ENCODE peak calls at places on chromosomes 4 and X, in ten cellular contexts. One of them, this sample, is unnamed.

GRCh38 chr4:140755811-140756291 is 334 bp downstream of the TBC1D9 start:
- DNase-seq in K562: no peak
- DNase-seq in suprapubic skin: peak; percentile 70
- DNase-seq in HFF-Myc: no peak
- DNase-seq in progenitor cell of endocrine pancreas: peak; percentile 46
- DNase-seq in epithelial cell of esophagus: peak; percentile 51
- DNase-seq in cardiac muscle cell: peak; percentile 73
- DNase-seq in Calu3: peak; percentile 28
- DNase-seq in foreskin fibroblast: peak; percentile 74
- DNase-seq in AG09319: no peak
- DNase-seq in this sample: peak; percentile 77

GRCh38 chr4:183360161-183360919 is 38.1 kb upstream of the CLDN24 start:
- DNase-seq in cardiac muscle cell: no peak
- DNase-seq in suprapubic skin: peak; percentile 6
- DNase-seq in foreskin fibroblast: peak; percentile 41
- DNase-seq in Calu3: no peak
- DNase-seq in progenitor cell of endocrine pancreas: no peak
- DNase-seq in HFF-Myc: no peak
- DNase-seq in K562: peak; percentile 34
- DNase-seq in AG09319: no peak
- DNase-seq in epithelial cell of esophagus: peak; percentile 39
- DNase-seq in this sample: no peak

GRCh38 chr4:9994246-9994847 is 26.9 kb downstream of the SLC2A9 start:
- DNase-seq in Calu3: no peak
- DNase-seq in progenitor cell of endocrine pancreas: no peak
- DNase-seq in foreskin fibroblast: no peak
- DNase-seq in K562: no peak
- DNase-seq in cardiac muscle cell: no peak
- DNase-seq in suprapubic skin: no peak
- DNase-seq in HFF-Myc: no peak
- DNase-seq in AG09319: no peak
- DNase-seq in epithelial cell of esophagus: no peak
- DNase-seq in this sample: no peak

GRCh38 chr4:171785392-171785791 is 27.8 kb upstream of the GALNTL6 start:
- DNase-seq in K562: no peak
- DNase-seq in foreskin fibroblast: no peak
- DNase-seq in progenitor cell of endocrine pancreas: no peak
- DNase-seq in HFF-Myc: no peak
- DNase-seq in Calu3: no peak
- DNase-seq in AG09319: no peak
- DNase-seq in cardiac muscle cell: no peak
- DNase-seq in suprapubic skin: no peak
- DNase-seq in epithelial cell of esophagus: no peak
- DNase-seq in this sample: no peak

GRCh38 chr4:83109480-83110221 is 4.9 kb downstream of the PLAC8 start:
- DNase-seq in AG09319: no peak
- DNase-seq in cardiac muscle cell: peak; percentile 72
- DNase-seq in K562: no peak
- DNase-seq in HFF-Myc: no peak
- DNase-seq in progenitor cell of endocrine pancreas: peak; percentile 42
- DNase-seq in suprapubic skin: peak; percentile 66
- DNase-seq in epithelial cell of esophagus: peak; percentile 54
- DNase-seq in Calu3: peak; percentile 52
- DNase-seq in foreskin fibroblast: peak; percentile 65
- DNase-seq in this sample: no peak

GRCh38 chr4:154577324-154577723 is 13.2 kb downstream of the FGA start:
- DNase-seq in progenitor cell of endocrine pancreas: no peak
- DNase-seq in K562: no peak
- DNase-seq in foreskin fibroblast: no peak
- DNase-seq in cardiac muscle cell: no peak
- DNase-seq in HFF-Myc: no peak
- DNase-seq in suprapubic skin: no peak
- DNase-seq in AG09319: no peak
- DNase-seq in epithelial cell of esophagus: no peak
- DNase-seq in Calu3: no peak
- DNase-seq in this sample: no peak

GRCh38 chr4:159684061-159684460 is 581.2 kb downstream of the RAPGEF2 start:
- DNase-seq in AG09319: no peak
- DNase-seq in epithelial cell of esophagus: peak; percentile 57
- DNase-seq in suprapubic skin: no peak
- DNase-seq in K562: no peak
- DNase-seq in cardiac muscle cell: no peak
- DNase-seq in HFF-Myc: no peak
- DNase-seq in foreskin fibroblast: no peak
- DNase-seq in progenitor cell of endocrine pancreas: no peak
- DNase-seq in Calu3: no peak
- DNase-seq in this sample: no peak

GRCh38 chrX:41301438-41301824 is 32.5 kb upstream of the DDX3X start:
- DNase-seq in foreskin fibroblast: no peak
- DNase-seq in Calu3: no peak
- DNase-seq in epithelial cell of esophagus: no peak
- DNase-seq in progenitor cell of endocrine pancreas: no peak
- DNase-seq in suprapubic skin: no peak
- DNase-seq in HFF-Myc: no peak
- DNase-seq in cardiac muscle cell: no peak
- DNase-seq in AG09319: no peak
- DNase-seq in K562: no peak
- DNase-seq in this sample: no peak

GRCh38 chr4:109078724-109079123 is 223.7 kb downstream of the COL25A1 start:
- DNase-seq in epithelial cell of esophagus: peak; percentile 4
- DNase-seq in progenitor cell of endocrine pancreas: no peak
- DNase-seq in suprapubic skin: no peak
- DNase-seq in K562: no peak
- DNase-seq in foreskin fibroblast: peak; percentile 85
- DNase-seq in HFF-Myc: no peak
- DNase-seq in Calu3: peak; percentile 1
- DNase-seq in cardiac muscle cell: peak; percentile 59
- DNase-seq in AG09319: peak; percentile 54
- DNase-seq in this sample: no peak

GRCh38 chr4:185862340-185862739 is 50.3 kb upstream of the SORBS2 start:
- DNase-seq in cardiac muscle cell: no peak
- DNase-seq in foreskin fibroblast: no peak
- DNase-seq in Calu3: no peak
- DNase-seq in suprapubic skin: no peak
- DNase-seq in HFF-Myc: no peak
- DNase-seq in AG09319: no peak
- DNase-seq in progenitor cell of endocrine pancreas: no peak
- DNase-seq in K562: no peak
- DNase-seq in epithelial cell of esophagus: no peak
- DNase-seq in this sample: no peak

GRCh38 chr4:120007171-120007894 is 59.3 kb downstream of the MAD2L1 start:
- DNase-seq in K562: no peak
- DNase-seq in epithelial cell of esophagus: peak; percentile 8
- DNase-seq in HFF-Myc: peak; percentile 53
- DNase-seq in foreskin fibroblast: peak; percentile 82
- DNase-seq in cardiac muscle cell: no peak
- DNase-seq in suprapubic skin: no peak
- DNase-seq in progenitor cell of endocrine pancreas: no peak
- DNase-seq in AG09319: peak; percentile 59
- DNase-seq in Calu3: peak; percentile 1
- DNase-seq in this sample: no peak

GRCh38 chr4:24067781-24068193 is 177.9 kb upstream of the PPARGC1A start:
- DNase-seq in AG09319: no peak
- DNase-seq in progenitor cell of endocrine pancreas: no peak
- DNase-seq in K562: no peak
- DNase-seq in foreskin fibroblast: peak; percentile 86
- DNase-seq in HFF-Myc: peak; percentile 67
- DNase-seq in cardiac muscle cell: peak; percentile 67
- DNase-seq in epithelial cell of esophagus: peak; percentile 82
- DNase-seq in Calu3: peak; percentile 47
- DNase-seq in suprapubic skin: no peak
- DNase-seq in this sample: no peak

GRCh38 chr4:85815796-85816459 is 341.0 kb downstream of the ARHGAP24 start:
- DNase-seq in AG09319: no peak
- DNase-seq in progenitor cell of endocrine pancreas: no peak
- DNase-seq in cardiac muscle cell: no peak
- DNase-seq in epithelial cell of esophagus: no peak
- DNase-seq in Calu3: no peak
- DNase-seq in suprapubic skin: no peak
- DNase-seq in foreskin fibroblast: no peak
- DNase-seq in K562: peak; percentile 6
- DNase-seq in HFF-Myc: no peak
- DNase-seq in this sample: no peak

GRCh38 chrX:53048169-53049126 is at the start of gene GPR173:
- DNase-seq in foreskin fibroblast: peak; percentile 83
- DNase-seq in suprapubic skin: no peak
- DNase-seq in AG09319: peak; percentile 41
- DNase-seq in Calu3: no peak
- DNase-seq in cardiac muscle cell: peak; percentile 50
- DNase-seq in epithelial cell of esophagus: peak; percentile 3
- DNase-seq in HFF-Myc: peak; percentile 7
- DNase-seq in K562: no peak
- DNase-seq in progenitor cell of endocrine pancreas: peak; percentile 27
- DNase-seq in this sample: peak; percentile 86

GRCh38 chr4:87105101-87105852 is 115.1 kb downstream of the KLHL8 start:
- DNase-seq in Calu3: no peak
- DNase-seq in epithelial cell of esophagus: no peak
- DNase-seq in suprapubic skin: no peak
- DNase-seq in foreskin fibroblast: no peak
- DNase-seq in AG09319: no peak
- DNase-seq in K562: no peak
- DNase-seq in cardiac muscle cell: no peak
- DNase-seq in HFF-Myc: no peak
- DNase-seq in progenitor cell of endocrine pancreas: no peak
- DNase-seq in this sample: no peak

GRCh38 chrX:154785711-154786110 is 19.6 kb downstream of the MPP1 start:
- DNase-seq in Calu3: no peak
- DNase-seq in HFF-Myc: no peak
- DNase-seq in foreskin fibroblast: no peak
- DNase-seq in epithelial cell of esophagus: no peak
- DNase-seq in AG09319: no peak
- DNase-seq in suprapubic skin: no peak
- DNase-seq in cardiac muscle cell: no peak
- DNase-seq in K562: peak; percentile 45
- DNase-seq in progenitor cell of endocrine pancreas: no peak
- DNase-seq in this sample: no peak

DNA sequence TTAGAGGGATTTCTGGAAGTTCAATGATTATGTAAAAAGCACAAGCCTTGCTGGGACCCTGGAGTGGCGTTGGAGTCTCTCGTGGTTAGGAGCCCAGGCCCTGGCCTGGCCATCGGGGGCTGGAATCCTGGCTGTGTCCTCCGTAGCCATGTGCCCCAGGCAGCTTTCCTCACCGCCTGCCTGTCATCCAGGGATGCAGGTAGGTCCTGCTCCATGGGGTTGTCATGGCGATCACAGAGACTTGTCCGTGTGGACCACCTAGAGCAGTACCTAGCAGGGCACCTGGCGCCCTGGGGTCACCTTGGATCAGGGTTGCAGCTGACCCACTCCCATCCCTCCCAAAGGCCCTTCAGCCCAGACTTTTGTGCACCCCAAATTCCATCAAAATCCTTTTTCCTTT is 30.2 kb upstream of the WFS1 start:
- DNase-seq in suprapubic skin: peak; percentile 49
- DNase-seq in cardiac muscle cell: no peak
- DNase-seq in epithelial cell of esophagus: no peak
- DNase-seq in HFF-Myc: no peak
- DNase-seq in AG09319: no peak
- DNase-seq in foreskin fibroblast: no peak
- DNase-seq in K562: no peak
- DNase-seq in progenitor cell of endocrine pancreas: no peak
- DNase-seq in Calu3: no peak
- DNase-seq in this sample: no peak
- TF ChIP-seq CTCF in suprapubic skin: no peak
- TF ChIP-seq CTCF in cardiac muscle cell: no peak
- TF ChIP-seq CTCF in epithelial cell of esophagus: no peak
- TF ChIP-seq CTCF in HFF-Myc: no peak
- TF ChIP-seq CTCF in AG09319: no peak
- TF ChIP-seq CTCF in foreskin fibroblast: no peak
- TF ChIP-seq CTCF in K562: no peak
- TF ChIP-seq CTCF in progenitor cell of endocrine pancreas: no peak
- TF ChIP-seq CTCF in Calu3: no peak
- TF ChIP-seq CTCF in this sample: no peak

DNA sequence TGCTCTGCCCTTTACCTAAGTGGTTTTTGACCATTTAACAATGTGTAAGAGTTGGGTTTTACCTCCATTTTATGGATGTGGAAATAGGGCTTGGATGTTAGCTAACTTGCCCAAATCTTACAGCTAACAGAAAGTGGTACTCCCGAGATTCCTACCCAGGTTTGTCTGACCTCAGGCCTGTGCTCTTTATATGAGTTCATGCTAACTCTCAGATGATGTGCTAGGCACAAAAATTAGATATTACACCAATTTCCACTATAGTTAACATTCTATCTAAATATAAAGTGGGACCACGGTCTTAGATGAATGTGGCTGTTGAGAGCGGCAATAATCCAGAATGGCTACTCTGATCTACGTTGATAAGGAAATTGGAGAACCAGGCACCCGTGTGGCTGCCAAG is at the start of gene PTTG2:
- DNase-seq in progenitor cell of endocrine pancreas: no peak
- DNase-seq in HFF-Myc: no peak
- DNase-seq in K562: no peak
- DNase-seq in foreskin fibroblast: no peak
- DNase-seq in cardiac muscle cell: no peak
- DNase-seq in suprapubic skin: no peak
- DNase-seq in AG09319: no peak
- DNase-seq in epithelial cell of esophagus: no peak
- DNase-seq in Calu3: no peak
- DNase-seq in this sample: no peak
- TF ChIP-seq CTCF in progenitor cell of endocrine pancreas: no peak
- TF ChIP-seq CTCF in HFF-Myc: no peak
- TF ChIP-seq CTCF in K562: no peak
- TF ChIP-seq CTCF in foreskin fibroblast: no peak
- TF ChIP-seq CTCF in cardiac muscle cell: no peak
- TF ChIP-seq CTCF in suprapubic skin: no peak
- TF ChIP-seq CTCF in AG09319: no peak
- TF ChIP-seq CTCF in epithelial cell of esophagus: no peak
- TF ChIP-seq CTCF in Calu3: no peak
- TF ChIP-seq CTCF in this sample: no peak

DNA sequence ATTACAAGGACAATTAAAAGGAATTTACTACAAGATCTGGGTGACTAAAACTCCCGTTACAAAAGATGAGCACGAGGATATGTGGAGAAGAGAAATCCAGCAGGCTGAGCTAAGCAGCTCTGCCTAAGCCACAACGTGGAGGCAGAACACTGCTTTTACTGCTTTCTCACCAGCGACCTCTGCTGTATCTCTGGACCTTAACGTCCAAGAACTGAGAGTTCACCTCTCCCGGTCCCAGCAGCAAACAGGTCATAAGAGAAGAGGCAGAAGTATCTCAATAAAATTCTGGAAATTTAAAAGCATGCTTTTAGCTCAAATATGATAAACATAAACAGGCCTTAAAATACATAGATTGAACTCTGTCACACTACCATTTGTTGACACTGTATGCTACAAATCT is 81.0 kb downstream of the ADGRA3 start:
- DNase-seq in progenitor cell of endocrine pancreas: no peak
- DNase-seq in foreskin fibroblast: peak; percentile 71
- DNase-seq in AG09319: no peak
- DNase-seq in cardiac muscle cell: peak; percentile 76
- DNase-seq in Calu3: peak; percentile 28
- DNase-seq in HFF-Myc: peak; percentile 12
- DNase-seq in epithelial cell of esophagus: peak; percentile 62
- DNase-seq in suprapubic skin: no peak
- DNase-seq in K562: peak; percentile 26
- DNase-seq in this sample: no peak
- TF ChIP-seq CTCF in progenitor cell of endocrine pancreas: peak; percentile 52
- TF ChIP-seq CTCF in foreskin fibroblast: peak; percentile 62
- TF ChIP-seq CTCF in AG09319: peak; percentile 53
- TF ChIP-seq CTCF in cardiac muscle cell: peak; percentile 62
- TF ChIP-seq CTCF in Calu3: no peak
- TF ChIP-seq CTCF in HFF-Myc: peak; percentile 45
- TF ChIP-seq CTCF in epithelial cell of esophagus: peak; percentile 64
- TF ChIP-seq CTCF in suprapubic skin: no peak
- TF ChIP-seq CTCF in K562: peak; percentile 28
- TF ChIP-seq CTCF in this sample: no peak

GRCh38 chr4:95080969-95081368 is 323.2 kb downstream of the BMPR1B start:
- DNase-seq in Calu3: no peak
- DNase-seq in HFF-Myc: no peak
- DNase-seq in suprapubic skin: no peak
- DNase-seq in K562: no peak
- DNase-seq in foreskin fibroblast: no peak
- DNase-seq in progenitor cell of endocrine pancreas: no peak
- DNase-seq in cardiac muscle cell: no peak
- DNase-seq in epithelial cell of esophagus: no peak
- DNase-seq in AG09319: no peak
- DNase-seq in this sample: no peak
- TF ChIP-seq CTCF in Calu3: no peak
- TF ChIP-seq CTCF in HFF-Myc: no peak
- TF ChIP-seq CTCF in suprapubic skin: no peak
- TF ChIP-seq CTCF in K562: no peak
- TF ChIP-seq CTCF in foreskin fibroblast: no peak
- TF ChIP-seq CTCF in progenitor cell of endocrine pancreas: no peak
- TF ChIP-seq CTCF in cardiac muscle cell: no peak
- TF ChIP-seq CTCF in epithelial cell of esophagus: no peak
- TF ChIP-seq CTCF in AG09319: no peak
- TF ChIP-seq CTCF in this sample: no peak